ENCODE peak calls at places on chromosomes 2 and 18, in seven cellular contexts. D, R, J, Q, S, F and U are unnamed samples.

GRCh38 chr2:235605306-235605998 is 111.6 kb downstream of the AGAP1 start:
- DNase-seq in F (peak), Q (no peak), R (peak), S (peak), D (no peak), J (peak), U (peak)

GRCh38 chr2:101515512-101515911 is 40.6 kb upstream of the RFX8 start:
- DNase-seq in D (no peak), Q (no peak), R (no peak), S (peak), F (no peak), J (no peak), U (no peak)

GRCh38 chr2:205714058-205714776 is 31.9 kb downstream of the NRP2 start:
- DNase-seq in D (no peak), J (no peak), F (no peak), R (no peak), Q (peak), S (no peak), U (peak)

GRCh38 chr18:60962629-60963028 is 370.6 kb upstream of the CDH20 start:
- DNase-seq in F (no peak), Q (no peak), D (no peak), S (no peak), J (no peak), R (no peak), U (no peak)

GRCh38 chr2:14778015-14778414 is 145.5 kb downstream of the LRATD1 start:
- DNase-seq in D (no peak), S (no peak), Q (no peak), R (no peak), F (peak), J (no peak), U (no peak)

GRCh38 chr2:202046577-202046976 is 12.9 kb downstream of the FZD7 start:
- DNase-seq in F (no peak), S (no peak), J (no peak), D (no peak), R (no peak), Q (no peak), U (no peak)

GRCh38 chr18:45255142-45255890 is 360.0 kb upstream of the SLC14A2 start:
- DNase-seq in S (no peak), F (peak), J (no peak), D (no peak), R (no peak), Q (no peak), U (no peak)

GRCh38 chr2:86079981-86080911 is 25.4 kb downstream of the POLR1A start:
- DNase-seq in D (peak), R (peak), S (peak), Q (peak), J (peak), F (peak), U (peak)

GRCh38 chr2:237171396-237171795 is 85.7 kb downstream of the COPS8 start:
- DNase-seq in F (peak), J (no peak), Q (no peak), S (no peak), D (no peak), R (no peak), U (peak)

GRCh38 chr18:12254820-12255511 is 805 bp downstream of the CIDEA start:
- DNase-seq in R (no peak), S (no peak), D (no peak), J (no peak), F (no peak), Q (no peak), U (no peak)

GRCh38 chr18:13835202-13835601 is 11.3 kb downstream of the MC5R start:
- DNase-seq in D (no peak), F (no peak), S (no peak), Q (no peak), R (no peak), J (no peak), U (no peak)

GRCh38 chr2:239278361-239278760 is 122.5 kb downstream of the HDAC4 start:
- DNase-seq in S (no peak), F (no peak), J (peak), D (no peak), R (no peak), Q (no peak), U (no peak)